ENCODE peak calls at places on chromosomes 5 and 9, in five cellular contexts. R is AG10803, Q is tibial artery, L is NB4, G is fibroblast of mammary gland. O is an unnamed sample.

GRCh38 chr5:1824109-1824821 is 23.1 kb downstream of the NDUFS6 start:
- DNase-seq in Q (no peak), L (no peak), G (no peak), R (no peak), O (no peak)

GRCh38 chr9:70402213-70402612 is 12.2 kb downstream of the KLF9 start:
- DNase-seq in L (no peak), R (no peak), Q (no peak), G (no peak), O (no peak)

GRCh38 chr5:141604318-141604717 is 14.5 kb downstream of the DIAPH1 start:
- DNase-seq in L (peak), R (peak), G (peak), Q (peak), O (peak)

GRCh38 chr5:56638061-56638621 is 177.2 kb upstream of the MAP3K1 start:
- DNase-seq in R (no peak), Q (no peak), L (no peak), G (no peak), O (no peak)

GRCh38 chr9:86684148-86684547 is 263.2 kb downstream of the GAS1 start:
- DNase-seq in G (no peak), Q (no peak), L (no peak), R (peak), O (no peak)

GRCh38 chr9:70495514-70495913 is 81.1 kb upstream of the KLF9 start:
- DNase-seq in L (no peak), R (no peak), Q (no peak), G (no peak), O (no peak)

GRCh38 chr9:129305246-129305645 is 127.2 kb upstream of the IER5L start:
- DNase-seq in G (no peak), Q (peak), L (no peak), R (no peak), O (no peak)

GRCh38 chr9:104682642-104683041 is 11.7 kb upstream of the OR13D1 start:
- DNase-seq in L (peak), R (peak), G (peak), Q (no peak), O (peak)

GRCh38 chr9:14383296-14383695 is 69.4 kb upstream of the NFIB start:
- DNase-seq in G (peak), R (peak), L (no peak), Q (no peak), O (peak)

GRCh38 chr5:143306040-143306439 is 97.4 kb downstream of the NR3C1 start:
- DNase-seq in Q (no peak), G (no peak), R (no peak), L (no peak), O (no peak)

GRCh38 chr9:124853605-124854143 is 414 bp downstream of the WDR38 start:
- DNase-seq in G (no peak), L (no peak), Q (no peak), R (no peak), O (no peak)

GRCh38 chr5:150836064-150836463 is 10.3 kb upstream of the IRGM start:
- DNase-seq in L (no peak), Q (no peak), R (no peak), G (no peak), O (no peak)

GRCh38 chr9:129406278-129407225 is 214.3 kb downstream of the C9orf50 start:
- DNase-seq in G (no peak), R (no peak), L (peak), Q (no peak), O (no peak)

GRCh38 chr5:3320317-3320865 is 275.2 kb upstream of the IRX1 start:
- DNase-seq in L (no peak), R (peak), Q (no peak), G (no peak), O (no peak)

GRCh38 chr5:32115985-32116384 is 58.1 kb downstream of the GOLPH3 start:
- DNase-seq in Q (no peak), L (peak), R (no peak), G (no peak), O (peak)

GRCh38 chr5:158060216-158060615 is 201.3 kb upstream of the CLINT1 start:
- DNase-seq in G (no peak), Q (no peak), L (no peak), R (no peak), O (no peak)

GRCh38 chr5:131382407-131383395 is 118.8 kb downstream of the CDC42SE2 start:
- DNase-seq in G (peak), L (peak), R (peak), Q (no peak), O (peak)

GRCh38 chr9:7938092-7938491 is 138.5 kb upstream of the DMAC1 start:
- DNase-seq in Q (no peak), L (no peak), R (no peak), G (no peak), O (no peak)

GRCh38 chr9:110999379-110999778 is 38.9 kb downstream of the LPAR1 start:
- DNase-seq in Q (no peak), R (no peak), G (no peak), L (no peak), O (no peak)

GRCh38 chr9:124778575-124779367 is 1.8 kb downstream of the OLFML2A start:
- DNase-seq in R (no peak), L (no peak), Q (no peak), G (peak), O (no peak)

GRCh38 chr9:127788337-127789011 is 2.6 kb downstream of the CDK9 start:
- DNase-seq in R (no peak), G (no peak), Q (no peak), L (no peak), O (no peak)

GRCh38 chr5:88660947-88661869 is 221.8 kb downstream of the MEF2C start:
- DNase-seq in G (peak), L (peak), R (peak), Q (no peak), O (peak)

GRCh38 chr9:13569706-13570423 is 290.4 kb upstream of the MPDZ start:
- DNase-seq in Q (no peak), G (peak), R (peak), L (no peak), O (no peak)

GRCh38 chr9:127455299-127455992 is 4.1 kb downstream of the LRSAM1 start:
- DNase-seq in L (peak), R (no peak), G (no peak), Q (no peak), O (no peak)

GRCh38 chr5:56457887-56458451 is 224.8 kb upstream of the ANKRD55 start:
- DNase-seq in L (no peak), G (no peak), Q (no peak), R (peak), O (no peak)

GRCh38 chr5:154677921-154678320 is 77.3 kb upstream of the LARP1 start:
- DNase-seq in L (peak), G (no peak), Q (no peak), R (no peak), O (peak)

GRCh38 chr5:154288145-154288544 is 97.6 kb downstream of the GALNT10 start:
- DNase-seq in L (no peak), Q (peak), G (peak), R (peak), O (peak)

GRCh38 chr5:143403357-143403606 is 204 bp downstream of the NR3C1 start:
- DNase-seq in Q (no peak), L (no peak), R (no peak), G (no peak), O (no peak)

GRCh38 chr5:122170630-122171029 is 41.3 kb downstream of the ZNF474 start:
- DNase-seq in Q (no peak), G (peak), R (no peak), L (no peak), O (peak)

GRCh38 chr5:138506370-138507113 is 36.5 kb downstream of the ETF1 start:
- DNase-seq in G (no peak), R (no peak), Q (no peak), L (no peak), O (no peak)

GRCh38 chr5:150411245-150411979 is 1.3 kb downstream of the CD74 start:
- DNase-seq in L (peak), R (no peak), Q (peak), G (no peak), O (peak)

GRCh38 chr9:121944741-121945191 is 148.3 kb downstream of the TTLL11 start:
- DNase-seq in G (peak), R (peak), Q (no peak), L (no peak), O (peak)

GRCh38 chr9:7223981-7224380 is 466.2 kb downstream of the KDM4C start:
- DNase-seq in L (no peak), Q (no peak), R (no peak), G (peak), O (no peak)

GRCh38 chr9:127754099-127754760 is 19.1 kb upstream of the TOR2A start:
- DNase-seq in R (no peak), Q (no peak), G (no peak), L (no peak), O (no peak)

GRCh38 chr5:145934276-145934675 is 2.1 kb upstream of the SH3RF2 start:
- DNase-seq in L (peak), G (no peak), R (no peak), Q (no peak), O (no peak)

GRCh38 chr5:73955447-73955846 is 329.5 kb downstream of the ARHGEF28 start:
- DNase-seq in Q (no peak), R (no peak), G (no peak), L (no peak), O (no peak)

O was measured in choroid plexus epithelial cell.